ENCODE peak calls at places on chromosomes 11 and 22, in six cellular contexts. P is endothelial cell of umbilical vein, A is IMR-90, N is fibroblast of lung, C is astrocyte, X is GM23248. I is an unnamed sample.

GRCh38 chr11:3153291-3153861 is 11.7 kb downstream of the OSBPL5 start:
- DNase-seq in A (peak; percentile 97), X (peak; percentile 91), N (peak; percentile 95), P (no peak), C (peak; percentile 95), I (no peak)

GRCh38 chr22:20015187-20015625 is 1.4 kb downstream of the ARVCF start:
- DNase-seq in P (no peak), A (no peak), N (no peak), X (no peak), C (no peak), I (no peak)

GRCh38 chr22:46007003-46007847 is 30.3 kb upstream of the WNT7B start:
- DNase-seq in X (peak; percentile 93), N (peak; percentile 88), C (peak; percentile 81), P (peak; percentile 77), A (peak; percentile 72), I (peak; percentile 91)

GRCh38 chr11:70135142-70136132 is 57.3 kb downstream of the ANO1 start:
- DNase-seq in C (no peak), P (no peak), X (peak; percentile 36), A (peak; percentile 24), N (peak; percentile 20), I (no peak)

GRCh38 chr11:59175104-59175503 is 3.2 kb downstream of the DTX4 start:
- DNase-seq in X (no peak), P (no peak), C (no peak), N (no peak), A (no peak), I (no peak)

GRCh38 chr22:37431811-37432707 is 4.8 kb upstream of the ELFN2 start:
- DNase-seq in N (peak; percentile 100), A (peak; percentile 99), P (peak; percentile 86), C (peak; percentile 99), X (peak; percentile 95), I (peak; percentile 99)

GRCh38 chr22:48276933-48277867 is 1514.8 kb downstream of the TBC1D22A start:
- DNase-seq in A (no peak), P (no peak), X (no peak), C (no peak), N (no peak), I (no peak)

GRCh38 chr11:7439921-7440320 is 45.4 kb upstream of the OLFML1 start:
- DNase-seq in X (no peak), C (no peak), A (no peak), N (no peak), P (no peak), I (peak; percentile 64)

GRCh38 chr11:46701078-46701654 is 335 bp downstream of the ZNF408 start:
- DNase-seq in P (no peak), X (peak; percentile 38), C (no peak), A (no peak), N (no peak), I (no peak)

GRCh38 chr11:123671534-123671933 is 17.1 kb upstream of the SCN3B start:
- DNase-seq in A (no peak), X (no peak), P (no peak), N (no peak), C (no peak), I (no peak)

GRCh38 chr11:44622190-44622650 is 56.8 kb downstream of the CD82 start:
- DNase-seq in P (no peak), A (no peak), C (no peak), X (no peak), N (no peak), I (no peak)

GRCh38 chr22:30933457-30933856 is 35.1 kb downstream of the MORC2 start:
- DNase-seq in X (no peak), P (no peak), C (no peak), N (no peak), A (no peak), I (no peak)

GRCh38 chr11:72641900-72642814 is 32.1 kb downstream of the PDE2A start:
- DNase-seq in X (peak; percentile 56), N (peak; percentile 7), C (no peak), A (no peak), P (peak; percentile 33), I (peak; percentile 24)

GRCh38 chr11:43927070-43927469 is 15.4 kb upstream of the C11orf96 start:
- DNase-seq in P (no peak), N (peak; percentile 42), X (no peak), C (peak; percentile 29), A (no peak), I (no peak)

GRCh38 chr11:60890696-60891095 is 15.7 kb downstream of the PRPF19 start:
- DNase-seq in A (no peak), C (no peak), P (no peak), N (no peak), X (no peak), I (no peak)

GRCh38 chr11:29484548-29484947 is 532.3 kb downstream of the KCNA4 start:
- DNase-seq in P (peak; percentile 26), A (no peak), C (no peak), N (no peak), X (peak; percentile 1), I (no peak)
- H4K20me1 ChIP-seq in P (no peaks in the 10 kb centered on the region), A (no peaks in the 10 kb centered on the region), C (no peaks in the 10 kb centered on the region), N (no peaks in the 10 kb centered on the region), X (no peaks in the 10 kb centered on the region), I (no peaks in the 10 kb centered on the region)

GRCh38 chr11:255176-255575 is 18.4 kb downstream of the PSMD13 start:
- DNase-seq in A (peak; percentile 12), X (peak; percentile 28), N (no peak), C (no peak), P (no peak), I (no peak)
- H3K4me3 ChIP-seq in A (no peak overlapping the region), X (no peak overlapping the region), N (no peak overlapping the region), C (no peak overlapping the region), P (no peak overlapping the region), I (no peak overlapping the region)

GRCh38 chr11:76788661-76789442 is 5.7 kb downstream of the TSKU start:
- DNase-seq in A (no peak), X (no peak), P (no peak), N (no peak), C (no peak), I (peak; percentile 98)
- H3K4me1 ChIP-seq in A (peaks cover 14% of the 10 kb centered on the region), X (peaks cover 37% of the 10 kb centered on the region), P (peaks cover 2% of the 10 kb centered on the region), N (peaks cover 3% of the 10 kb centered on the region), C (peaks cover 30% of the 10 kb centered on the region), I (peaks cover 86% of the 10 kb centered on the region)

DNA sequence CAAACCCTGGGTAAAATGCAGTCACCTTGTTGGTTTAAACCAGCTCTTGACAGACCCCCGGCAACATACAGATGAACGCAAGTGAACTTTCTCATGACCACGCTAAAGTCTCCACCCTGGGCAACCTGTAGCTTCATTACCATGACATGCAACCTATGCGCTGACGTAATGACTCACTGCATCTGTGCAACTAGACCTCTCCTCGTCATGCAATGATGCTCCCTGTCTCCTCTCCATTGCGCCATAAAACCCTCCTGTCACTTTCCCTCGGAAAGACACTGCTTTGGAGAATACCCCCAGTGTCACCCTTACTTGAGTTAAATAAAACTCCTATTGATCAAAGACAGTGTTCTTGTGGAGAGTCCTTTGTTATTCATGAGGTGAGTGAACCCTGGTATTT is 52.5 kb downstream of the RCN1 start:
- DNase-seq in X (no peak), N (no peak), A (no peak), C (no peak), P (no peak), I (no peak)
- H4K20me1 ChIP-seq in X (no peaks in the 10 kb centered on the region), N (no peaks in the 10 kb centered on the region), A (no peaks in the 10 kb centered on the region), C (no peaks in the 10 kb centered on the region), P (no peaks in the 10 kb centered on the region), I (no peaks in the 10 kb centered on the region)

GRCh38 chr11:130171534-130171933 is 12.0 kb downstream of the ST14 start:
- DNase-seq in C (no peak), A (no peak), P (no peak), X (no peak), N (no peak), I (no peak)

GRCh38 chr11:130178441-130178971 is 18.9 kb downstream of the ST14 start:
- DNase-seq in P (no peak), N (no peak), X (no peak), C (no peak), A (peak; percentile 10), I (peak; percentile 94)

GRCh38 chr11:130177782-130178181 is 18.2 kb downstream of the ST14 start:
- DNase-seq in N (no peak), X (no peak), C (no peak), P (no peak), A (no peak), I (no peak)

GRCh38 chr11:130175898-130176297 is 16.3 kb downstream of the ST14 start:
- DNase-seq in X (no peak), A (no peak), P (no peak), C (no peak), N (no peak), I (no peak)

GRCh38 chr11:130174642-130175041 is 15.1 kb downstream of the ST14 start:
- DNase-seq in N (no peak), C (no peak), P (no peak), A (no peak), X (no peak), I (no peak)
- H3K4me3 ChIP-seq in N (no peak overlapping the region), C (no peak overlapping the region), P (no peak overlapping the region), A (no peak overlapping the region), X (no peak overlapping the region), I (no peak overlapping the region)